ENCODE peak calls at places on chromosomes 3 and 15, in five cellular contexts. C is HS-27A; E is Jurkat, Clone E6-1; J is GM23248; F is HTR-8/SVneo. N is an unnamed sample.

GRCh38 chr3:153162513-153163348 is 705 bp downstream of the RAP2B start:
- DNase-seq in F (no peak), C (no peak), J (peak; percentile 72), E (no peak), N (no peak)

GRCh38 chr3:123346726-123347125 is 102.2 kb downstream of the ADCY5 start:
- DNase-seq in C (no peak), F (no peak), E (no peak), J (peak; percentile 26), N (no peak)

GRCh38 chr15:100869151-100869999 is 10.3 kb upstream of the ALDH1A3 start:
- DNase-seq in E (no peak), C (no peak), J (no peak), F (no peak), N (no peak)

GRCh38 chr3:88013592-88013991 is 45.2 kb downstream of the CGGBP1 start:
- DNase-seq in J (peak; percentile 13), F (no peak), C (no peak), E (no peak), N (no peak)

GRCh38 chr3:62378329-62378789 is 5.0 kb upstream of the FEZF2 start:
- DNase-seq in J (no peak), F (no peak), C (no peak), E (no peak), N (no peak)

GRCh38 chr15:43519207-43519606 is 1.8 kb downstream of the MAP1A start:
- DNase-seq in F (no peak), E (no peak), C (no peak), J (no peak), N (no peak)

GRCh38 chr3:171301002-171301401 is 159.2 kb downstream of the TNIK start:
- DNase-seq in C (no peak), E (no peak), F (no peak), J (no peak), N (no peak)

GRCh38 chr3:64508140-64508539 is 179.7 kb downstream of the ADAMTS9 start:
- DNase-seq in J (no peak), C (no peak), F (no peak), E (no peak), N (no peak)

GRCh38 chr15:53611145-53611920 is 148.1 kb downstream of the WDR72 start:
- DNase-seq in E (no peak), J (no peak), C (peak; percentile 27), F (peak; percentile 10), N (no peak)

GRCh38 chr15:41940441-41940857 is 31.9 kb downstream of the EHD4 start:
- DNase-seq in F (peak; percentile 32), C (peak; percentile 64), J (peak; percentile 90), E (no peak), N (no peak)

GRCh38 chr3:40237892-40238571 is 71.5 kb upstream of the EIF1B start:
- DNase-seq in C (no peak), E (no peak), F (no peak), J (peak; percentile 44), N (no peak)

GRCh38 chr3:194148383-194148782 is 12.4 kb downstream of the HES1 start:
- DNase-seq in J (no peak), E (no peak), C (no peak), F (peak; percentile 26), N (no peak)

N was measured in T1000.